ENCODE peak calls at places on chromosomes 11 and 22, in five cellular contexts. Y, R, Q, H and B are unnamed samples.
A peak's percentile ranks its signal among the peaks of the same experiment; 100 is the strongest.

GRCh38 chr11:57303280-57303989 is 21.3 kb downstream of the TNKS1BP1 start:
- DNase-seq in Y (no peak), H (no peak), R (no peak), Q (no peak), B (no peak)

GRCh38 chr11:65921033-65921555 is 1.9 kb downstream of the DRAP1 start:
- DNase-seq in Q (no peak), R (no peak), Y (no peak), H (no peak), B (no peak)

GRCh38 chr22:45575173-45575572 is 72.5 kb downstream of the FBLN1 start:
- DNase-seq in Y (no peak), Q (no peak), R (no peak), H (no peak), B (no peak)

GRCh38 chr11:86066606-86067229 is 2.2 kb downstream of the PICALM start:
- DNase-seq in R (no peak), Y (no peak), H (no peak), Q (no peak), B (no peak)

GRCh38 chr11:70493089-70493474 is 94.8 kb downstream of the CTTN start:
- DNase-seq in R (no peak), H (no peak), Y (no peak), Q (no peak), B (no peak)

GRCh38 chr22:39845522-39845921 is 48.0 kb downstream of the ENTHD1 start:
- DNase-seq in Y (no peak), Q (no peak), H (no peak), R (no peak), B (no peak)

GRCh38 chr22:23780146-23780748 is 6.5 kb upstream of the SMARCB1 start:
- DNase-seq in Q (no peak), R (no peak), H (no peak), Y (no peak), B (no peak)

GRCh38 chr11:67261942-67262681 is 4.2 kb upstream of the GRK2 start:
- DNase-seq in Q (no peak), R (no peak), H (no peak), Y (no peak), B (no peak)

GRCh38 chr22:30015846-30016245 is 64.4 kb upstream of the HORMAD2 start:
- DNase-seq in R (no peak), Y (no peak), Q (no peak), H (no peak), B (no peak)

GRCh38 chr11:64242920-64243854 is 2.3 kb downstream of the FKBP2 start:
- DNase-seq in R (no peak), H (no peak), Y (no peak), Q (no peak), B (no peak)

GRCh38 chr11:91880660-91881059 is 344.0 kb upstream of the FAT3 start:
- DNase-seq in H (no peak), Y (no peak), Q (no peak), R (no peak), B (no peak)

GRCh38 chr11:74611369-74611861 is 19.0 kb downstream of the POLD3 start:
- DNase-seq in H (peak; percentile 32), Q (no peak), R (no peak), Y (peak; percentile 15), B (no peak)

GRCh38 chr11:128624269-128625170 is 37.2 kb upstream of the ETS1 start:
- DNase-seq in Y (no peak), H (peak; percentile 19), Q (no peak), R (no peak), B (no peak)

GRCh38 chr22:37160037-37160436 is 10.3 kb upstream of the IL2RB start:
- DNase-seq in R (no peak), H (no peak), Q (no peak), Y (peak; percentile 28), B (no peak)

GRCh38 chr11:72203163-72203562 is 11.2 kb downstream of the FOLR1 start:
- DNase-seq in H (no peak), R (no peak), Q (no peak), Y (no peak), B (no peak)

GRCh38 chr11:133058501-133058900 is 473.8 kb downstream of the OPCML start:
- DNase-seq in Q (no peak), H (no peak), R (no peak), Y (no peak), B (no peak)

GRCh38 chr11:27968461-27968860 is 139.5 kb downstream of the KIF18A start:
- DNase-seq in Q (no peak), Y (no peak), H (no peak), R (no peak), B (no peak)

GRCh38 chr11:34339149-34340064 is 18.4 kb downstream of the ABTB2 start:
- DNase-seq in Y (no peak), R (no peak), H (no peak), Q (no peak), B (no peak)

GRCh38 chr11:22472306-22472705 is 134.1 kb downstream of the SLC17A6 start:
- DNase-seq in Q (no peak), H (no peak), R (no peak), Y (peak; percentile 13), B (no peak)

GRCh38 chr22:42188808-42189447 is 58.3 kb upstream of the CYP2D6 start:
- DNase-seq in Q (no peak), Y (no peak), R (no peak), H (peak; percentile 75), B (no peak)

GRCh38 chr11:85094795-85095194 is 532.3 kb downstream of the DLG2 start:
- DNase-seq in Q (no peak), R (no peak), Y (no peak), H (no peak), B (no peak)

GRCh38 chr11:108733479-108734116 is 68.7 kb downstream of the DDX10 start:
- DNase-seq in Q (no peak), Y (no peak), H (peak; percentile 11), R (no peak), B (no peak)

GRCh38 chr11:64357904-64358535 is 942 bp upstream of the RPS6KA4 start:
- DNase-seq in R (no peak), H (peak; percentile 59), Y (no peak), Q (no peak), B (no peak)

GRCh38 chr11:111418436-111418787 is 39.3 kb upstream of the POU2AF1 start:
- DNase-seq in H (no peak), R (no peak), Q (no peak), Y (no peak), B (no peak)

GRCh38 chr11:86999859-87000753 is 37.6 kb upstream of the TMEM135 start:
- DNase-seq in H (no peak), Q (no peak), Y (peak; percentile 32), R (no peak), B (no peak)

GRCh38 chr22:40400173-40400572 is 29.8 kb downstream of the SGSM3 start:
- DNase-seq in H (no peak), Y (no peak), Q (no peak), R (no peak), B (no peak)

GRCh38 chr11:58616594-58616993 is 5.9 kb upstream of the CNTF start:
- DNase-seq in Q (peak; percentile 73), R (peak; percentile 34), Y (no peak), H (no peak), B (no peak)

GRCh38 chr11:115201121-115201792 is 303.0 kb downstream of the CADM1 start:
- DNase-seq in R (no peak), H (no peak), Q (no peak), Y (no peak), B (no peak)

GRCh38 chr22:42361523-42361922 is 70.7 kb downstream of the NFAM1 start:
- DNase-seq in Y (no peak), R (no peak), Q (no peak), H (no peak), B (no peak)

GRCh38 chr11:86135319-86135714 is 66.4 kb upstream of the PICALM start:
- DNase-seq in H (no peak), Q (no peak), R (no peak), Y (no peak), B (no peak)

GRCh38 chr11:119055901-119056300 is 1.1 kb downstream of the HYOU1 start:
- DNase-seq in R (no peak), Y (peak; percentile 32), Q (no peak), H (no peak), B (no peak)

GRCh38 chr11:70517996-70518907 is 119.9 kb downstream of the CTTN start:
- DNase-seq in H (no peak), Y (no peak), Q (peak; percentile 3), R (no peak), B (no peak)

GRCh38 chr22:19775496-19776325 is 15.1 kb downstream of the TBX1 start:
- DNase-seq in Y (no peak), H (no peak), Q (no peak), R (no peak), B (no peak)

GRCh38 chr22:19998991-19999820 is 17.4 kb downstream of the ARVCF start:
- DNase-seq in Y (no peak), R (no peak), H (no peak), Q (peak; percentile 15), B (no peak)

GRCh38 chr11:57071829-57072228 is 83.1 kb downstream of the OR5AK2 start:
- DNase-seq in H (no peak), R (no peak), Y (no peak), Q (no peak), B (no peak)

GRCh38 chr22:50317674-50318073 is 9.1 kb downstream of the DENND6B start:
- DNase-seq in H (no peak), R (no peak), Y (no peak), Q (no peak), B (no peak)
- H3K27ac ChIP-seq in H (no peak overlapping the region), R (no peak overlapping the region), Y (no peak overlapping the region), Q (no peak overlapping the region), B (no peak overlapping the region)

GRCh38 chr11:78840190-78840589 is 265.5 kb upstream of the NARS2 start:
- DNase-seq in R (no peak), Q (no peak), H (no peak), Y (no peak), B (no peak)

GRCh38 chr11:78840623-78841022 is 266.0 kb upstream of the NARS2 start:
- DNase-seq in Q (no peak), H (no peak), Y (no peak), R (peak; percentile 55), B (no peak)

GRCh38 chr11:78835646-78836045 is 261.0 kb upstream of the NARS2 start:
- DNase-seq in Y (no peak), H (no peak), R (no peak), Q (no peak), B (no peak)

GRCh38 chr11:78838417-78838816 is 263.8 kb upstream of the NARS2 start:
- DNase-seq in Q (no peak), H (no peak), R (no peak), Y (no peak), B (no peak)

GRCh38 chr11:78841451-78842060 is 266.9 kb upstream of the NARS2 start:
- DNase-seq in Y (no peak), R (no peak), Q (no peak), H (no peak), B (no peak)
- H3K27ac ChIP-seq in Y (no peak overlapping the region), R (peak overlapping the region; percentile 70), Q (no peak overlapping the region), H (no peak overlapping the region), B (no peak overlapping the region)

GRCh38 chr11:17707833-17708232 is 11.5 kb upstream of the MYOD1 start:
- DNase-seq in Y (no peak), H (no peak), R (no peak), Q (no peak), B (no peak)

GRCh38 chr11:17699157-17700114 is 19.9 kb upstream of the MYOD1 start:
- DNase-seq in Y (peak; percentile 22), Q (peak; percentile 85), R (no peak), H (no peak), B (no peak)

GRCh38 chr11:17700991-17701390 is 18.4 kb upstream of the MYOD1 start:
- DNase-seq in Q (no peak), Y (no peak), H (no peak), R (no peak), B (no peak)

GRCh38 chr11:17703951-17704350 is 15.4 kb upstream of the MYOD1 start:
- DNase-seq in Q (no peak), R (no peak), H (no peak), Y (no peak), B (no peak)
- H3K27ac ChIP-seq in Q (no peak overlapping the region), R (no peak overlapping the region), H (no peak overlapping the region), Y (no peak overlapping the region), B (no peak overlapping the region)

GRCh38 chr11:12235945-12236743 is 125.8 kb downstream of the MICAL2 start:
- DNase-seq in Y (peak; percentile 60), H (peak; percentile 67), Q (no peak), R (no peak), B (no peak)
- H3K27ac ChIP-seq in Y (no peak overlapping the region), H (no peak overlapping the region), Q (peak overlapping the region; percentile 74), R (peak overlapping the region; percentile 71), B (no peak overlapping the region)